ENCODE peak calls at places on chromosome 6, in seven cellular contexts. J is colonic mucosa; K is cardiac fibroblast; C is left ventricle myocardium inferior; V is CD8-positive, alpha-beta memory T cell; Y is naive thymus-derived CD4-positive, alpha-beta T cell; R is tibial artery. I is an unnamed sample.

GRCh38 chr6:131258816-131259476 is 123.7 kb downstream of the AKAP7 start:
- DNase-seq in J (peak), K (no peak), C (no peak), V (no peak), Y (no peak), R (no peak), I (no peak)

GRCh38 chr6:111449129-111449528 is 33.9 kb downstream of the REV3L start:
- DNase-seq in J (no peak), K (no peak), C (no peak), V (no peak), Y (no peak), R (no peak), I (no peak)

GRCh38 chr6:16872543-16873230 is 111.4 kb upstream of the ATXN1 start:
- DNase-seq in J (no peak), K (no peak), C (no peak), V (no peak), Y (no peak), R (no peak), I (no peak)

GRCh38 chr6:85498596-85499258 is 48.8 kb downstream of the NT5E start:
- DNase-seq in J (peak), K (peak), C (no peak), V (no peak), Y (no peak), R (no peak), I (no peak)

GRCh38 chr6:20688710-20689500 is 154.6 kb downstream of the CDKAL1 start:
- DNase-seq in J (no peak), K (peak), C (no peak), V (peak), Y (peak), R (no peak), I (no peak)

GRCh38 chr6:43772571-43773049 is 2.6 kb downstream of the VEGFA start:
- DNase-seq in J (peak), K (peak), C (no peak), V (no peak), Y (no peak), R (no peak), I (no peak)

GRCh38 chr6:33989016-33989854 is 156.7 kb downstream of the GRM4 start:
- DNase-seq in J (no peak), K (no peak), C (no peak), V (no peak), Y (no peak), R (peak), I (no peak)

GRCh38 chr6:21436625-21437024 is 156.9 kb upstream of the SOX4 start:
- DNase-seq in J (no peak), K (no peak), C (no peak), V (no peak), Y (no peak), R (no peak), I (no peak)

GRCh38 chr6:113371106-113371505 is 486.0 kb upstream of the MARCKS start:
- DNase-seq in J (no peak), K (no peak), C (no peak), V (no peak), Y (no peak), R (no peak), I (no peak)

GRCh38 chr6:85640806-85641205 is 1.9 kb downstream of the SYNCRIP start:
- DNase-seq in J (no peak), K (peak), C (no peak), V (no peak), Y (no peak), R (no peak), I (no peak)

GRCh38 chr6:617485-618100 is 39.3 kb downstream of the HUS1B start:
- DNase-seq in J (no peak), K (no peak), C (no peak), V (no peak), Y (no peak), R (no peak), I (no peak)

GRCh38 chr6:168575346-168576098 is 134.5 kb downstream of the SMOC2 start:
- DNase-seq in J (no peak), K (no peak), C (no peak), V (no peak), Y (no peak), R (no peak), I (no peak)

GRCh38 chr6:36597775-36598174 is 3.6 kb downstream of the SRSF3 start:
- DNase-seq in J (no peak), K (no peak), C (no peak), V (no peak), Y (no peak), R (peak), I (no peak)

GRCh38 chr6:18362058-18362561 is 25.0 kb upstream of the RNF144B start:
- DNase-seq in J (no peak), K (peak), C (no peak), V (no peak), Y (no peak), R (no peak), I (no peak)

GRCh38 chr6:1321715-1322114 is 9.8 kb downstream of the FOXQ1 start:
- DNase-seq in J (no peak), K (peak), C (no peak), V (no peak), Y (no peak), R (no peak), I (no peak)

GRCh38 chr6:12354499-12354898 is 64.3 kb downstream of the EDN1 start:
- DNase-seq in J (no peak), K (peak), C (no peak), V (no peak), Y (no peak), R (peak), I (no peak)

GRCh38 chr6:35490821-35491557 is 5.9 kb downstream of the TEAD3 start:
- DNase-seq in J (no peak), K (no peak), C (no peak), V (no peak), Y (no peak), R (no peak), I (no peak)

GRCh38 chr6:129675669-129676472 is 34.1 kb downstream of the ARHGAP18 start:
- DNase-seq in J (no peak), K (no peak), C (no peak), V (no peak), Y (no peak), R (no peak), I (no peak)

GRCh38 chr6:169101981-169102380 is 151.7 kb downstream of the THBS2 start:
- DNase-seq in J (no peak), K (peak), C (no peak), V (no peak), Y (no peak), R (no peak), I (no peak)

GRCh38 chr6:90574610-90575009 is 12.3 kb downstream of the MAP3K7 start:
- DNase-seq in J (no peak), K (peak), C (no peak), V (no peak), Y (no peak), R (no peak), I (no peak)

GRCh38 chr6:10613693-10614092 is 80.7 kb downstream of the C6orf52 start:
- DNase-seq in J (peak), K (no peak), C (no peak), V (no peak), Y (no peak), R (no peak), I (no peak)

GRCh38 chr6:22774129-22774528 is 204.8 kb downstream of the HDGFL1 start:
- DNase-seq in J (no peak), K (no peak), C (no peak), V (no peak), Y (no peak), R (no peak), I (no peak)

GRCh38 chr6:9140181-9140580 is 704.8 kb upstream of the SLC35B3 start:
- DNase-seq in J (peak), K (no peak), C (no peak), V (no peak), Y (no peak), R (no peak), I (no peak)

GRCh38 chr6:44269921-44270525 is at the start of gene TMEM151B:
- DNase-seq in J (no peak), K (no peak), C (no peak), V (no peak), Y (no peak), R (no peak), I (no peak)

GRCh38 chr6:156423829-156424228 is 353.3 kb upstream of the ARID1B start:
- DNase-seq in J (no peak), K (no peak), C (no peak), V (peak), Y (peak), R (no peak), I (no peak)

GRCh38 chr6:31053873-31054272 is 43.6 kb downstream of the MUC22 start:
- DNase-seq in J (no peak), K (no peak), C (peak), V (no peak), Y (no peak), R (no peak), I (no peak)

GRCh38 chr6:83853178-83853967 is at the start of gene RIPPLY2:
- DNase-seq in J (peak), K (peak), C (peak), V (no peak), Y (no peak), R (peak), I (no peak)

GRCh38 chr6:87212596-87212995 is 57.2 kb downstream of the ZNF292 start:
- DNase-seq in J (no peak), K (no peak), C (no peak), V (no peak), Y (no peak), R (no peak), I (no peak)

GRCh38 chr6:129621252-129621651 is 88.7 kb downstream of the ARHGAP18 start:
- DNase-seq in J (no peak), K (no peak), C (no peak), V (peak), Y (peak), R (no peak), I (no peak)

GRCh38 chr6:83461438-83461837 is 30.6 kb upstream of the ME1 start:
- DNase-seq in J (no peak), K (no peak), C (no peak), V (no peak), Y (no peak), R (no peak), I (no peak)

GRCh38 chr6:99297006-99297405 is 52.5 kb downstream of the FAXC start:
- DNase-seq in J (no peak), K (no peak), C (no peak), V (no peak), Y (no peak), R (no peak), I (no peak)

GRCh38 chr6:124978451-124979293 is 16.4 kb downstream of the RNF217 start:
- DNase-seq in J (no peak), K (no peak), C (no peak), V (no peak), Y (no peak), R (no peak), I (no peak)

GRCh38 chr6:134630468-134631180 is 312.7 kb upstream of the SGK1 start:
- DNase-seq in J (peak), K (no peak), C (no peak), V (no peak), Y (no peak), R (no peak), I (peak)

GRCh38 chr6:90268178-90268577 is 28.5 kb downstream of the BACH2 start:
- DNase-seq in J (no peak), K (no peak), C (no peak), V (no peak), Y (no peak), R (no peak), I (no peak)

GRCh38 chr6:17289491-17290106 is 8.4 kb downstream of the RBM24 start:
- DNase-seq in J (peak), K (peak), C (peak), V (no peak), Y (no peak), R (peak), I (no peak)

GRCh38 chr6:64672651-64673050 is 1034.4 kb downstream of the EYS start:
- DNase-seq in J (no peak), K (peak), C (no peak), V (no peak), Y (no peak), R (no peak), I (no peak)

GRCh38 chr6:18530201-18530600 is 143.1 kb downstream of the RNF144B start:
- DNase-seq in J (no peak), K (no peak), C (no peak), V (no peak), Y (no peak), R (no peak), I (no peak)

GRCh38 chr6:43695078-43695966 is 7.7 kb upstream of the MRPS18A start:
- DNase-seq in J (peak), K (no peak), C (peak), V (no peak), Y (no peak), R (no peak), I (no peak)

GRCh38 chr6:148146717-148147116 is 195.9 kb upstream of the SASH1 start:
- DNase-seq in J (no peak), K (peak), C (no peak), V (peak), Y (peak), R (no peak), I (no peak)

GRCh38 chr6:144344651-144345050 is 59.5 kb downstream of the UTRN start:
- DNase-seq in J (no peak), K (no peak), C (no peak), V (peak), Y (peak), R (no peak), I (no peak)
- H3K4me3 ChIP-seq in J (peak), K (no peak), C (peak), V (peak), Y (peak), R (no peak), I (peak)

DNA sequence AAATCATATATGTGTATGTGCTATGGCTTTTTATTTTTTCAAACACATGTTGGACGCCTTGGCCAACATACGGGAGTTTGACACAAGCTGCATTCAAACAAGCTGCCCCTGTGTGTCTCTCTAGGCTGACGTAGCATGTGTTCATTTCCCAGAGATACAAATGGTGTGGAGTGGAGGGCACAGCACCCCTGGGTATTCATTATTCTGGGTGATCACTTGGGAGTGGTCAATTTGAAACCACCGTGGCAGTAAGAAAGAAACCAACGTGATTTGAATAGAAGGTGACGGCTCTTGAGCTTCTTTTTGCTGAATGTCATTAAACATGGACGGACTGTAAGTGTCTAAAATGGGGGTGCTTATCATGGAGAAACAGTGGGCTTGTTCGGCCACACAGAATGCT is 1261.8 kb upstream of the CITED2 start:
- DNase-seq in J (no peak), K (no peak), C (no peak), V (no peak), Y (no peak), R (no peak), I (no peak)
- H3K4me3 ChIP-seq in J (no peak), K (no peak), C (no peak), V (no peak), Y (no peak), R (no peak), I (no peak)

GRCh38 chr6:118651282-118652050 is at the start of gene CEP85L:
- DNase-seq in J (peak), K (peak), C (peak), V (peak), Y (peak), R (peak), I (peak)

GRCh38 chr6:118649918-118650499 is 1.4 kb downstream of the CEP85L start:
- DNase-seq in J (no peak), K (no peak), C (no peak), V (no peak), Y (no peak), R (no peak), I (no peak)

GRCh38 chr6:118646977-118647376 is 4.4 kb downstream of the CEP85L start:
- DNase-seq in J (no peak), K (no peak), C (no peak), V (no peak), Y (no peak), R (no peak), I (no peak)

GRCh38 chr6:118650500-118651281 is 700 bp downstream of the CEP85L start:
- DNase-seq in J (peak), K (peak), C (peak), V (peak), Y (peak), R (peak), I (peak)

DNA sequence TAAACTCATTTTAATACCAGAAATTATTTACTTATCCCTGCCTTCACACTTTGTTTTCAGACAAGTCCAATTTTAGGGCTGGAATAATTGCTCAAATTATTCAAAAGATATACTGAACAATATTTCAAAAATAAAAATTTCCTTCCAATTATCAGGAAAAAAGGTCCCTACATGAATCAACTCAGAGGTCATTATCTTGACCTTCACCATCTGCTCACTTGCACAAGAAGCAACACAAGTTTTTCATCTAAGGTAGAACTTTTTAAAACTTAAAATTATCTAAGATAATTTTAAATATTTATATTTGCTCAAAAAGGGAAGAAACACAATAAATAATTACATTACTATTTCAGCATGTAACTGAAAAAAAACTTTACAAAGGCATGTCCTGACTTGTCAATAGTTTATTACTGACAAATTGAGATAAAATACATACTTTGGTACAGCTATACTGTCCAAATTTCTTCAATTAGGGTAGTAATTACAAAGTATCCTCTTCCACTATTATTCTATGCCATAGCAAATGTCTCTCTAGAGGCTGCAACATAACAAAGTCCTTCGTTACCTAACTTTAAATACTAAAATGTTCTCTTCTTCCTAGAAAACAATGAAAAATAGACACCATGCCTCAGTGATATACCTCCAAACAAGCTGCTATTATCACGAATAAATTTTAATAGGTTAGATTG is 2.4 kb downstream of the CEP85L start:
- DNase-seq in J (no peak), K (no peak), C (no peak), V (no peak), Y (no peak), R (no peak), I (no peak)
- H3K4me3 ChIP-seq in J (no peak), K (peak), C (peak), V (no peak), Y (no peak), R (no peak), I (no peak)

DNA sequence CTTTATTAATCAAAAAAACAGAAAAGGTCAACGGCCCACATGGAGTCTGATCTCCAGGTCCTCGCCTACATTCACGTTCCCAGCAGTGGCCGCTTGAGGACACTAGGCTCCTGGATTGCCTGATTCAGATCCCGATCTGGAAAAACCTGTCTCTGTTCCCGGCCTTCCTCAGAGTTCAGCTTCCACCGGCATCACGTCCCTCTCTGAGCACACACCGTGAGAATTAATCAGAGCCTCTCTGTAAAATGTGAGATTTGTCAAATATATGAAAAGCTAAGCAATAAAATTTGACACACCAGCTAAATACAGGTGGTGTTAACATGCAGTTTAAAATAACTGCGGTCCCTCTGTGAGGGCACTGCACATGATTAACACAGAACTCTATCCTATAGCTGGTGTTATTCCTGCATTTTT is 122.8 kb upstream of the COL21A1 start:
- DNase-seq in J (peak), K (peak), C (peak), V (no peak), Y (no peak), R (peak), I (peak)
- H3K4me3 ChIP-seq in J (no peak), K (peak), C (peak), V (no peak), Y (no peak), R (peak), I (no peak)

GRCh38 chr6:15501806-15502450 is 160.9 kb downstream of the DTNBP1 start:
- DNase-seq in J (no peak), K (peak), C (peak), V (no peak), Y (no peak), R (peak), I (no peak)
- H3K4me3 ChIP-seq in J (no peak), K (no peak), C (peak), V (no peak), Y (no peak), R (no peak), I (no peak)

DNA sequence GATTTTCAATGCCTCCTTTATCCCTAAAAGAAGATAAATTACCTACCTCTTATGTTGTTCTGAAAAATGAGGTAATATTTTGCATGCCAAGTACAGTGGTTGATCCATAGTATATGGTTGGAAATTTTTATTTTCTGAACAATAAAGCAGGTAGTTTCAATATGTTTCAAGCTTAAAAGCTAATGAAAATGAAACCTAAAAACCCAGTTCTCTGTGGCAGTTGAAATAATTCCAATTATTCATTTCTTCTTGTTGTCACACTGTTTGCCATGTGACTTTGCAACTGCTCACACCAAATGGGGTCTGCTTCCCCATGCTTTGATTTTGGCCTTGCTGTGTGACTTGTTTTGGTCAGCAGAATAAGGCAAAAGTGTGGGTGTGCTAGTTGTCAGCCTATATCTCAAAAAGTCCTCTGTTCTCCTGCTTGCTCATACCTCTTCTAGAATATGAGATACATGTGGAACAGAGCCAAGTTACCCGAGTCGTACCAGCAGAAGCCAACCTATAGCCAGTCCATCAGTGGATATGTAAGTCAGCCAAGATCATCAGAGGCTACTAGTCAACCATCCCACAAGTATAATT is 197.2 kb upstream of the THEMIS start:
- DNase-seq in J (no peak), K (peak), C (no peak), V (no peak), Y (no peak), R (no peak), I (no peak)
- H3K4me3 ChIP-seq in J (no peak), K (no peak), C (no peak), V (no peak), Y (no peak), R (no peak), I (no peak)

I was measured in Peyer's patch.